ENCODE peak calls at places on chromosomes 7 and 10, in five cellular contexts. H, Z, U, O and M are unnamed samples.

GRCh38 chr7:130481898-130482297 is 10.0 kb upstream of the MEST start:
- DNase-seq in H (no peak), Z (no peak), U (no peak), O (no peak), M (no peak)

GRCh38 chr10:123526356-123527079 is 139.6 kb upstream of the GPR26 start:
- DNase-seq in H (no peak), Z (no peak), U (no peak), O (no peak), M (no peak)

GRCh38 chr7:2525931-2526630 is 6.5 kb downstream of the LFNG start:
- DNase-seq in H (no peak), Z (no peak), U (no peak), O (no peak), M (no peak)

GRCh38 chr7:8365499-8366110 is 67.8 kb upstream of the NXPH1 start:
- DNase-seq in H (no peak), Z (no peak), U (no peak), O (no peak), M (no peak)

GRCh38 chr7:27172823-27173411 is 1.2 kb downstream of the HOXA10 start:
- DNase-seq in H (peak; percentile 59), Z (no peak), U (no peak), O (no peak), M (no peak)

GRCh38 chr7:2033586-2034135 is 199.1 kb downstream of the MAD1L1 start:
- DNase-seq in H (no peak), Z (no peak), U (no peak), O (no peak), M (no peak)

GRCh38 chr7:55893940-55894339 is 6.7 kb downstream of the ZNF713 start:
- DNase-seq in H (no peak), Z (no peak), U (no peak), O (no peak), M (no peak)

GRCh38 chr7:29146082-29146706 is at the start of gene CPVL:
- DNase-seq in H (no peak), Z (no peak), U (no peak), O (no peak), M (no peak)

GRCh38 chr7:3427957-3428356 is 126.9 kb downstream of the SDK1 start:
- DNase-seq in H (no peak), Z (no peak), U (no peak), O (no peak), M (no peak)

GRCh38 chr10:79401015-79401921 is 44.2 kb downstream of the ZCCHC24 start:
- DNase-seq in H (no peak), Z (no peak), U (no peak), O (no peak), M (no peak)

GRCh38 chr10:95266674-95267095 is 24.1 kb downstream of the PDLIM1 start:
- DNase-seq in H (no peak), Z (no peak), U (no peak), O (no peak), M (no peak)

GRCh38 chr7:31466036-31466435 is 47.9 kb upstream of the ITPRID1 start:
- DNase-seq in H (no peak), Z (no peak), U (no peak), O (no peak), M (no peak)

GRCh38 chr7:43615558-43616145 is 32.7 kb downstream of the STK17A start:
- DNase-seq in H (no peak), Z (no peak), U (no peak), O (no peak), M (no peak)

GRCh38 chr10:8051109-8051781 is 3.2 kb upstream of the GATA3 start:
- DNase-seq in H (no peak), Z (peak; percentile 29), U (no peak), O (no peak), M (peak; percentile 18)

GRCh38 chr7:80133361-80134104 is 1.1 kb upstream of the GNAI1 start:
- DNase-seq in H (no peak), Z (peak; percentile 10), U (no peak), O (no peak), M (peak; percentile 7)

GRCh38 chr7:45060295-45060694 is 28.5 kb downstream of the NACAD start:
- DNase-seq in H (no peak), Z (no peak), U (no peak), O (no peak), M (no peak)

GRCh38 chr7:45061807-45062206 is 27.0 kb downstream of the NACAD start:
- DNase-seq in H (peak; percentile 3), Z (no peak), U (no peak), O (no peak), M (no peak)

GRCh38 chr7:45057853-45058252 is 30.9 kb downstream of the NACAD start:
- DNase-seq in H (peak; percentile 19), Z (no peak), U (no peak), O (no peak), M (no peak)

GRCh38 chr7:45064047-45064725 is 24.6 kb downstream of the NACAD start:
- DNase-seq in H (peak; percentile 41), Z (no peak), U (no peak), O (no peak), M (no peak)

DNA sequence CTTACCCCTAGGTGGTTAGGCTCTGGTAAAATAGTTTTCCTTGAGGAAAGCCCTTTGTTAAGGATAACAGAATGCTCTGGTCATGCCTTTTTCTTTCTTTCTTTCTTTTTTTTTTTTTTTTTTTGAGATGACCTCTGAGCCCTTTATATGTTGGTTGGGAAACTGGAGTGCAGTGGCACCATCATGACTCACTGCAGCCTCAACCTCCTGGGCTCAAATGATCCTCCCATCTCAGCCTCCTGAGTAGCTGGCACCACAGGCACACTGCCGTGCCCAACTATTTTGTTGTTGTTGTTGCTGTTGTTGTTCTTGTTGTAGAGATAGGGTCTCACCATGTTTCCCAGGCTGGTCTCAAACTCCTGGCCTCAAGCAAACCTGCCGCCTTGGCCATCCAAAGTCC is 27.4 kb downstream of the NACAD start:
- DNase-seq in H (peak; percentile 30), Z (no peak), U (no peak), O (no peak), M (no peak)
- H3K27ac ChIP-seq in H (no peak overlapping the region), Z (no peak overlapping the region), U (no peak overlapping the region), O (no peak overlapping the region), M (no peak overlapping the region)

GRCh38 chr7:69699949-69700715 is 101.9 kb downstream of the AUTS2 start:
- DNase-seq in H (no peak), Z (no peak), U (no peak), O (no peak), M (no peak)

GRCh38 chr7:69696686-69697685 is 98.7 kb downstream of the AUTS2 start:
- DNase-seq in H (no peak), Z (no peak), U (no peak), O (no peak), M (no peak)

GRCh38 chr7:69693042-69693441 is 94.8 kb downstream of the AUTS2 start:
- DNase-seq in H (no peak), Z (no peak), U (no peak), O (no peak), M (no peak)

GRCh38 chr7:69698109-69698840 is 100.0 kb downstream of the AUTS2 start:
- DNase-seq in H (no peak), Z (no peak), U (no peak), O (no peak), M (no peak)

GRCh38 chr7:69695998-69696657 is 97.9 kb downstream of the AUTS2 start:
- DNase-seq in H (no peak), Z (no peak), U (no peak), O (no peak), M (no peak)
- H3K27ac ChIP-seq in H (no peak overlapping the region), Z (no peak overlapping the region), U (no peak overlapping the region), O (no peak overlapping the region), M (no peak overlapping the region)

GRCh38 chr7:137923380-137923779 is 76.6 kb upstream of the DGKI start:
- DNase-seq in H (no peak), Z (no peak), U (no peak), O (no peak), M (no peak)
- H3K27ac ChIP-seq in H (no peak overlapping the region), Z (no peak overlapping the region), U (peak overlapping the region; percentile 47), O (no peak overlapping the region), M (no peak overlapping the region)

DNA sequence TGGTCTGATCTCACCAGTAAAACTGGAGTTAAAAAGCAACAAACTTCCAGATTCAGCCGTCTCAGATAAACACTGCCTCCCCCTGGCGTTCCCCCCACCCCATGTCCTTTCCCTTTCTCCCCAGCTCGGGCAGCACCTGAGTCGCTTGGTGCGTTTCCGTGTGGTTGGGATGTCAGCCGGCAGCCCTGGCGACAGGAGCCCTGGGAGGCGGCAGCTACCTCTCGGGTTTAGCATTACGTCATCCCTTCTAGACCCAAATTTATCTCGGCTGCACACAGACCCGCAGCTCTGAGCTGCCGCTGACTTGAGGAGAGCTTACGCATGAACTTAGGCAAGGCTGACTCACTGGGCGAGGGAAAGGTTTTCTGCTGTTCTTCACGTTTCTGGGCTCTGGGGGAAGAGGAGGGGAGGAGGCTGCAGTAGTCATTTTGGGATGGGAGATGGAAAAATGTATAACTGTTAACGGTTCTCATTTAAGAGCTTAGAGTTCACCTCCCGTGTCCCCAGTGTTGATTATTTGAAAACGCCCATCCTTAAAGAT is 14.4 kb downstream of the MXI1 start:
- DNase-seq in H (peak; percentile 68), Z (peak; percentile 60), U (peak; percentile 88), O (peak; percentile 74), M (peak; percentile 93)
- H3K27ac ChIP-seq in H (peak overlapping the region; percentile 88), Z (peak overlapping the region; percentile 29), U (peak overlapping the region; percentile 97), O (peak overlapping the region; percentile 95), M (peak overlapping the region; percentile 48)

GRCh38 chr7:142519077-142519789 is 230.0 kb upstream of the PRSS1 start:
- DNase-seq in H (no peak), Z (no peak), U (no peak), O (no peak), M (no peak)

GRCh38 chr7:142523821-142524460 is 225.3 kb upstream of the PRSS1 start:
- DNase-seq in H (no peak), Z (no peak), U (no peak), O (no peak), M (no peak)

GRCh38 chr7:142516038-142516501 is 233.2 kb upstream of the PRSS1 start:
- DNase-seq in H (no peak), Z (peak; percentile 38), U (peak; percentile 29), O (no peak), M (no peak)

DNA sequence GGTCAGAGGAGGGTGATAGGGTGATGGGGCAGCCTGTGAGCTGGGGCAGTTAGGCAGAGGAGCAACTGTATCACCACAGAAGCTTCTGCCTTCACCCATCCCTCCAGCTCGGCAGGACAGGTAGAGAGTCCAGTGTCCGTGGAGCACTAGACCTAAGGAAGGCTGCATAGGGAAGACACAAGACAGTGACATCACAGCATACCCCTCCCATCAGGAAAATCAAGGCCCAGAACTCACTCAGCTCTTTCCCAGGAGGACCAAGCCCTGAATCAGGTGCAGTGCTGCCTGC is 229.5 kb upstream of the PRSS1 start:
- DNase-seq in H (no peak), Z (no peak), U (no peak), O (no peak), M (no peak)
- H3K27ac ChIP-seq in H (peak overlapping the region; percentile 2), Z (no peak overlapping the region), U (no peak overlapping the region), O (no peak overlapping the region), M (peak overlapping the region; percentile 57)

GRCh38 chr7:142787783-142788182 is 17.0 kb downstream of the PRSS2 start:
- DNase-seq in H (no peak), Z (no peak), U (no peak), O (no peak), M (no peak)
- H3K27ac ChIP-seq in H (no peak overlapping the region), Z (peak overlapping the region; percentile 80), U (no peak overlapping the region), O (no peak overlapping the region), M (peak overlapping the region; percentile 98)

GRCh38 chr10:78383378-78383777 is 349.7 kb downstream of the RPS24 start:
- DNase-seq in H (no peak), Z (no peak), U (no peak), O (no peak), M (no peak)
- H3K27ac ChIP-seq in H (no peak overlapping the region), Z (no peak overlapping the region), U (no peak overlapping the region), O (peak overlapping the region; percentile 14), M (no peak overlapping the region)

GRCh38 chr10:124640538-124641231 is 103.5 kb downstream of the FAM53B start:
- DNase-seq in H (no peak), Z (no peak), U (no peak), O (no peak), M (no peak)
- H3K27ac ChIP-seq in H (peak overlapping the region; percentile 33), Z (peak overlapping the region; percentile 64), U (no peak overlapping the region), O (peak overlapping the region; percentile 19), M (peak overlapping the region; percentile 9)